ENCODE peak calls at places on chromosomes 2 and 18, in ten cellular contexts. V is Caco-2; W is neural progenitor cell; S is CD4-positive, alpha-beta T cell; K is IMR-90; A is SK-N-SH; Z is adrenal gland; Y is keratinocyte; M is ovary; R is suprapubic skin. X is an unnamed sample.

GRCh38 chr2:149597050-149598013 is 9.8 kb upstream of the MMADHC start:
- DNase-seq in V (peak; percentile 55), W (peak; percentile 83), S (peak; percentile 25), K (peak; percentile 94), A (peak; percentile 50), Z (peak; percentile 44), Y (peak; percentile 71), M (peak; percentile 39), R (no peak), X (peak; percentile 84)

GRCh38 chr18:78494204-78494603 is 485.4 kb upstream of the SALL3 start:
- DNase-seq in V (no peak), W (no peak), S (no peak), K (no peak), A (no peak), Z (peak; percentile 38), Y (no peak), M (no peak), R (no peak), X (no peak)

GRCh38 chr2:9814129-9814868 is 29.0 kb upstream of the TAF1B start:
- DNase-seq in V (no peak), W (no peak), S (no peak), K (no peak), A (no peak), Z (no peak), Y (no peak), M (no peak), R (no peak), X (no peak)

GRCh38 chr2:184597571-184597980 is 753 bp upstream of the ZNF804A start:
- DNase-seq in V (no peak), W (peak; percentile 68), S (no peak), K (peak; percentile 63), A (peak; percentile 49), Z (peak; percentile 16), Y (no peak), M (no peak), R (no peak), X (no peak)

GRCh38 chr2:147998203-147998602 is 22.3 kb downstream of the ORC4 start:
- DNase-seq in V (no peak), W (no peak), S (no peak), K (no peak), A (no peak), Z (no peak), Y (no peak), M (no peak), R (no peak), X (no peak)

GRCh38 chr2:16175247-16175825 is 235.0 kb downstream of the MYCN start:
- DNase-seq in V (no peak), W (no peak), S (no peak), K (no peak), A (no peak), Z (no peak), Y (no peak), M (no peak), R (no peak), X (no peak)

GRCh38 chr2:234841321-234842015 is 110.3 kb upstream of the SH3BP4 start:
- DNase-seq in V (no peak), W (no peak), S (no peak), K (no peak), A (no peak), Z (no peak), Y (no peak), M (no peak), R (no peak), X (no peak)

GRCh38 chr18:7273301-7273911 is 42.5 kb downstream of the LRRC30 start:
- DNase-seq in V (no peak), W (peak; percentile 15), S (no peak), K (peak; percentile 28), A (no peak), Z (peak; percentile 72), Y (no peak), M (peak; percentile 47), R (peak; percentile 88), X (no peak)

GRCh38 chr2:46925444-46926351 is 10.1 kb upstream of the MCFD2 start:
- DNase-seq in V (no peak), W (no peak), S (no peak), K (no peak), A (no peak), Z (no peak), Y (no peak), M (no peak), R (no peak), X (no peak)

GRCh38 chr18:36519358-36519757 is 221.8 kb downstream of the FHOD3 start:
- DNase-seq in V (no peak), W (no peak), S (no peak), K (peak; percentile 52), A (no peak), Z (no peak), Y (no peak), M (no peak), R (no peak), X (peak; percentile 10)

GRCh38 chr18:6069539-6069938 is 174.2 kb upstream of the TMEM200C start:
- DNase-seq in V (no peak), W (no peak), S (no peak), K (peak; percentile 4), A (no peak), Z (no peak), Y (no peak), M (no peak), R (no peak), X (no peak)

GRCh38 chr2:152523091-152523490 is 188.1 kb downstream of the FMNL2 start:
- DNase-seq in V (no peak), W (no peak), S (no peak), K (peak; percentile 86), A (no peak), Z (no peak), Y (no peak), M (no peak), R (no peak), X (no peak)

GRCh38 chr18:10482985-10483949 is 28.8 kb downstream of the APCDD1 start:
- DNase-seq in V (no peak), W (no peak), S (no peak), K (no peak), A (no peak), Z (peak; percentile 68), Y (no peak), M (peak; percentile 88), R (no peak), X (no peak)

GRCh38 chr2:13581471-13581870 is 864.7 kb downstream of the TRIB2 start:
- DNase-seq in V (no peak), W (peak; percentile 4), S (no peak), K (no peak), A (no peak), Z (no peak), Y (no peak), M (no peak), R (no peak), X (no peak)
- TF ChIP-seq CTCF in V (no peak), W (peak; percentile 9), S (no peak), K (no peak), A (peak; percentile 37), Z (no peak), Y (peak; percentile 10), M (no peak), R (no peak), X (no peak)

DNA sequence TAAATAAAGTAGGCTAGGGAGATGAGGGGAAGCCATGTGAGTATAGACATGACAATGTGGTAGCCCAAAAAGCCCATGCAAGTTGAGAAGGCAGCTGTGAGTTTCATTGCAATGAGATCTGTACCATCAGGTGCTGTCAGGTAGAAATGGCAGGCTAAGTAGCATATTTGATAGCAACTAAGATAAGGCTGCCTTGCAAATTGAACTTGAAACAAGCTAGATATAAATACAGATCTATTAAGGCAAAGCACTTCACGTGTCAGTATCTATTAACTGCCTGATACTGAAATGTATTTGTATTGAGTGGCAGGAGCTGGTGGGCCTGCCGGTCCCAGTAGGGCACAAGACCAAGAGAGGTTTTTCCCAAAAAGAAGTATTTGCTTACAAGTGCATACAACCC is 419.9 kb downstream of the TDRD15 start:
- DNase-seq in V (no peak), W (no peak), S (no peak), K (no peak), A (peak; percentile 8), Z (no peak), Y (no peak), M (no peak), R (no peak), X (no peak)
- H3K27me3 ChIP-seq in V (no peaks in the 10 kb centered on the region), W (no peaks in the 10 kb centered on the region), S (no peaks in the 10 kb centered on the region), K (no peaks in the 10 kb centered on the region), A (no peaks in the 10 kb centered on the region), Z (no peaks in the 10 kb centered on the region), Y (no peaks in the 10 kb centered on the region), M (no peaks in the 10 kb centered on the region), R (no peaks in the 10 kb centered on the region), X (no peaks in the 10 kb centered on the region)

GRCh38 chr2:219175928-219176817 is 552 bp downstream of the CNPPD1 start:
- DNase-seq in V (peak; percentile 68), W (peak; percentile 81), S (no peak), K (peak; percentile 26), A (peak; percentile 67), Z (peak; percentile 84), Y (no peak), M (peak; percentile 62), R (peak; percentile 78), X (no peak)

GRCh38 chr2:219176818-219177593 is at the start of gene CNPPD1:
- DNase-seq in V (peak; percentile 89), W (peak; percentile 92), S (peak; percentile 73), K (peak; percentile 65), A (peak; percentile 92), Z (peak; percentile 80), Y (peak; percentile 38), M (peak; percentile 90), R (peak; percentile 93), X (no peak)

GRCh38 chr2:219178377-219179175 is 501 bp downstream of the RETREG2 start:
- DNase-seq in V (peak; percentile 56), W (peak; percentile 81), S (no peak), K (peak; percentile 15), A (peak; percentile 81), Z (peak; percentile 62), Y (no peak), M (peak; percentile 62), R (peak; percentile 83), X (no peak)

GRCh38 chr2:219179601-219180465 is 1.8 kb downstream of the RETREG2 start:
- DNase-seq in V (no peak), W (no peak), S (no peak), K (no peak), A (no peak), Z (no peak), Y (no peak), M (peak; percentile 12), R (peak; percentile 56), X (no peak)

GRCh38 chr2:219177594-219178376 is at the start of gene RETREG2:
- DNase-seq in V (peak; percentile 90), W (peak; percentile 97), S (peak; percentile 74), K (peak; percentile 89), A (peak; percentile 99), Z (peak; percentile 82), Y (peak; percentile 59), M (peak; percentile 89), R (peak; percentile 94), X (peak; percentile 62)
- TF ChIP-seq CTCF in V (peak; percentile 17), W (peak; percentile 57), S (no peak), K (peak; percentile 56), A (peak; percentile 39), Z (no peak), Y (no peak), M (peak; percentile 70), R (no peak), X (peak; percentile 11)

DNA sequence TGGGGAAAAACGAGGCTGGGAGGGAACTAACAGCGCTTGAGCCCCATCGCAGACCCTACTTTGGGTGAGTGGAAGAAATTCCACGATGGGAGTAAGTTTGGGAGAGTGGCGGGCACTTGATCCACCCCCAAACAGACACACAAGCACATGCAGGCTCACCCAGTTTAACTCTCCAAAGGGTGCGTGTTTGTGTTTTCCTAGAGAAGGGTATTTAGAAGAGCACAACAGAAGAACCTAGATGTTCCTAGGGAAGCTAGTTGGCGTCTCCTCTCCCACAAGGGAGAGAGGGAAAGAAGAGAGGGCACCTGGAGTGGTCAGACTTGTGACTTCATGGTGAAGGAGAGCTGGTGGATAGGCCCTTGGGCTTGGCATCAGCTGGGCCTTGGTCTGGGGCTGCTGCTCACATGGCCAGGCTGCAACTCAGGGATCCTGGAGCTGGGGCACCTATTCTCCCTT is 3.2 kb downstream of the GATA6 start:
- DNase-seq in V (no peak), W (no peak), S (no peak), K (no peak), A (no peak), Z (peak; percentile 72), Y (no peak), M (no peak), R (no peak), X (no peak)
- H3K27me3 ChIP-seq in V (no peaks in the 10 kb centered on the region), W (peaks cover 100% of the 10 kb centered on the region), S (peaks cover 88% of the 10 kb centered on the region), K (peaks cover 12% of the 10 kb centered on the region), A (peaks cover 95% of the 10 kb centered on the region), Z (no peaks in the 10 kb centered on the region), Y (peaks cover 81% of the 10 kb centered on the region), M (no peaks in the 10 kb centered on the region), R (peaks cover 100% of the 10 kb centered on the region), X (peaks cover 11% of the 10 kb centered on the region)

X was measured in AG04450.